ENCODE peak calls at places on chromosomes 12 and 14, in nine cellular contexts. One of them, this sample, is unnamed.

GRCh38 chr14:105913221-105913620 is 386.8 kb downstream of the TMEM121 start:
- DNase-seq in CD4-positive, CD25-positive, alpha-beta regulatory T cell: no peak
- DNase-seq in A549: no peak
- DNase-seq in mesendoderm: no peak
- DNase-seq in Right ventricle myocardium superior: peak; percentile 12
- DNase-seq in SK-N-SH: no peak
- DNase-seq in GM04503: no peak
- DNase-seq in ELF-1: no peak
- DNase-seq in HepG2: no peak
- DNase-seq in this sample: no peak

GRCh38 chr12:90978117-90978770 is 23.3 kb upstream of the CCER1 start:
- DNase-seq in CD4-positive, CD25-positive, alpha-beta regulatory T cell: no peak
- DNase-seq in A549: peak; percentile 28
- DNase-seq in mesendoderm: peak; percentile 79
- DNase-seq in Right ventricle myocardium superior: no peak
- DNase-seq in SK-N-SH: peak; percentile 32
- DNase-seq in GM04503: peak; percentile 53
- DNase-seq in ELF-1: peak; percentile 75
- DNase-seq in HepG2: peak; percentile 16
- DNase-seq in this sample: peak; percentile 65

GRCh38 chr14:77313374-77313773 is 7.3 kb downstream of the POMT2 start:
- DNase-seq in CD4-positive, CD25-positive, alpha-beta regulatory T cell: no peak
- DNase-seq in A549: no peak
- DNase-seq in mesendoderm: peak; percentile 86
- DNase-seq in Right ventricle myocardium superior: no peak
- DNase-seq in SK-N-SH: no peak
- DNase-seq in GM04503: no peak
- DNase-seq in ELF-1: no peak
- DNase-seq in HepG2: no peak
- DNase-seq in this sample: peak; percentile 40

GRCh38 chr14:101827286-101827685 is 65.8 kb downstream of the PPP2R5C start:
- DNase-seq in CD4-positive, CD25-positive, alpha-beta regulatory T cell: no peak
- DNase-seq in A549: no peak
- DNase-seq in mesendoderm: no peak
- DNase-seq in Right ventricle myocardium superior: no peak
- DNase-seq in SK-N-SH: no peak
- DNase-seq in GM04503: no peak
- DNase-seq in ELF-1: no peak
- DNase-seq in HepG2: no peak
- DNase-seq in this sample: no peak

GRCh38 chr14:69644814-69645213 is 33.4 kb downstream of the SUSD6 start:
- DNase-seq in CD4-positive, CD25-positive, alpha-beta regulatory T cell: no peak
- DNase-seq in A549: no peak
- DNase-seq in mesendoderm: no peak
- DNase-seq in Right ventricle myocardium superior: no peak
- DNase-seq in SK-N-SH: no peak
- DNase-seq in GM04503: no peak
- DNase-seq in ELF-1: no peak
- DNase-seq in HepG2: no peak
- DNase-seq in this sample: no peak

GRCh38 chr12:108843187-108843586 is 14.2 kb downstream of the SSH1 start:
- DNase-seq in CD4-positive, CD25-positive, alpha-beta regulatory T cell: no peak
- DNase-seq in A549: no peak
- DNase-seq in mesendoderm: no peak
- DNase-seq in Right ventricle myocardium superior: no peak
- DNase-seq in SK-N-SH: no peak
- DNase-seq in GM04503: no peak
- DNase-seq in ELF-1: no peak
- DNase-seq in HepG2: no peak
- DNase-seq in this sample: no peak

GRCh38 chr12:113980537-113981337 is 14.6 kb upstream of the RBM19 start:
- DNase-seq in CD4-positive, CD25-positive, alpha-beta regulatory T cell: no peak
- DNase-seq in A549: peak; percentile 36
- DNase-seq in mesendoderm: peak; percentile 79
- DNase-seq in Right ventricle myocardium superior: no peak
- DNase-seq in SK-N-SH: peak; percentile 57
- DNase-seq in GM04503: no peak
- DNase-seq in ELF-1: peak; percentile 32
- DNase-seq in HepG2: peak; percentile 47
- DNase-seq in this sample: peak; percentile 27

GRCh38 chr12:48978291-48978740 is at the start of gene WNT1:
- DNase-seq in CD4-positive, CD25-positive, alpha-beta regulatory T cell: no peak
- DNase-seq in A549: no peak
- DNase-seq in mesendoderm: no peak
- DNase-seq in Right ventricle myocardium superior: no peak
- DNase-seq in SK-N-SH: peak; percentile 68
- DNase-seq in GM04503: no peak
- DNase-seq in ELF-1: peak; percentile 34
- DNase-seq in HepG2: no peak
- DNase-seq in this sample: no peak

GRCh38 chr12:59780605-59781135 is 184.8 kb downstream of the SLC16A7 start:
- DNase-seq in CD4-positive, CD25-positive, alpha-beta regulatory T cell: no peak
- DNase-seq in A549: no peak
- DNase-seq in mesendoderm: peak; percentile 76
- DNase-seq in Right ventricle myocardium superior: no peak
- DNase-seq in SK-N-SH: no peak
- DNase-seq in GM04503: no peak
- DNase-seq in ELF-1: peak; percentile 37
- DNase-seq in HepG2: peak; percentile 7
- DNase-seq in this sample: peak; percentile 23

GRCh38 chr12:3251067-3251466 is 173.9 kb downstream of the TSPAN9 start:
- DNase-seq in CD4-positive, CD25-positive, alpha-beta regulatory T cell: no peak
- DNase-seq in A549: no peak
- DNase-seq in mesendoderm: no peak
- DNase-seq in Right ventricle myocardium superior: no peak
- DNase-seq in SK-N-SH: no peak
- DNase-seq in GM04503: no peak
- DNase-seq in ELF-1: no peak
- DNase-seq in HepG2: no peak
- DNase-seq in this sample: no peak

GRCh38 chr14:63134801-63135200 is 69.4 kb upstream of the RHOJ start:
- DNase-seq in CD4-positive, CD25-positive, alpha-beta regulatory T cell: no peak
- DNase-seq in A549: no peak
- DNase-seq in mesendoderm: peak; percentile 52
- DNase-seq in Right ventricle myocardium superior: no peak
- DNase-seq in SK-N-SH: peak; percentile 30
- DNase-seq in GM04503: no peak
- DNase-seq in ELF-1: no peak
- DNase-seq in HepG2: no peak
- DNase-seq in this sample: no peak

GRCh38 chr14:100784523-100785337 is 41.2 kb upstream of the MEG3 start:
- DNase-seq in CD4-positive, CD25-positive, alpha-beta regulatory T cell: no peak
- DNase-seq in A549: no peak
- DNase-seq in mesendoderm: no peak
- DNase-seq in Right ventricle myocardium superior: no peak
- DNase-seq in SK-N-SH: no peak
- DNase-seq in GM04503: no peak
- DNase-seq in ELF-1: no peak
- DNase-seq in HepG2: no peak
- DNase-seq in this sample: no peak

GRCh38 chr12:100668939-100669536 is 95.6 kb downstream of the GAS2L3 start:
- DNase-seq in CD4-positive, CD25-positive, alpha-beta regulatory T cell: peak; percentile 2
- DNase-seq in A549: peak; percentile 79
- DNase-seq in mesendoderm: peak; percentile 82
- DNase-seq in Right ventricle myocardium superior: peak; percentile 75
- DNase-seq in SK-N-SH: peak; percentile 74
- DNase-seq in GM04503: no peak
- DNase-seq in ELF-1: peak; percentile 86
- DNase-seq in HepG2: peak; percentile 66
- DNase-seq in this sample: peak; percentile 70

GRCh38 chr12:42332301-42332894 is 6.4 kb downstream of the PPHLN1 start:
- DNase-seq in CD4-positive, CD25-positive, alpha-beta regulatory T cell: peak; percentile 51
- DNase-seq in A549: peak; percentile 47
- DNase-seq in mesendoderm: peak; percentile 12
- DNase-seq in Right ventricle myocardium superior: no peak
- DNase-seq in SK-N-SH: peak; percentile 56
- DNase-seq in GM04503: peak; percentile 7
- DNase-seq in ELF-1: no peak
- DNase-seq in HepG2: peak; percentile 34
- DNase-seq in this sample: peak; percentile 59

GRCh38 chr12:22562187-22563028 is 18.1 kb upstream of the C2CD5 start:
- DNase-seq in CD4-positive, CD25-positive, alpha-beta regulatory T cell: no peak
- DNase-seq in A549: no peak
- DNase-seq in mesendoderm: peak; percentile 9
- DNase-seq in Right ventricle myocardium superior: no peak
- DNase-seq in SK-N-SH: no peak
- DNase-seq in GM04503: no peak
- DNase-seq in ELF-1: no peak
- DNase-seq in HepG2: no peak
- DNase-seq in this sample: peak; percentile 19

GRCh38 chr14:103718572-103718971 is 3.0 kb downstream of the ZFYVE21 start:
- DNase-seq in CD4-positive, CD25-positive, alpha-beta regulatory T cell: no peak
- DNase-seq in A549: no peak
- DNase-seq in mesendoderm: no peak
- DNase-seq in Right ventricle myocardium superior: no peak
- DNase-seq in SK-N-SH: no peak
- DNase-seq in GM04503: no peak
- DNase-seq in ELF-1: peak; percentile 29
- DNase-seq in HepG2: no peak
- DNase-seq in this sample: no peak

GRCh38 chr12:100450726-100451125 is 22.9 kb upstream of the NR1H4 start:
- DNase-seq in CD4-positive, CD25-positive, alpha-beta regulatory T cell: no peak
- DNase-seq in A549: no peak
- DNase-seq in mesendoderm: no peak
- DNase-seq in Right ventricle myocardium superior: no peak
- DNase-seq in SK-N-SH: no peak
- DNase-seq in GM04503: no peak
- DNase-seq in ELF-1: no peak
- DNase-seq in HepG2: no peak
- DNase-seq in this sample: no peak

GRCh38 chr14:64266206-64266605 is 28.0 kb downstream of the ESR2 start:
- DNase-seq in CD4-positive, CD25-positive, alpha-beta regulatory T cell: peak; percentile 2
- DNase-seq in A549: no peak
- DNase-seq in mesendoderm: no peak
- DNase-seq in Right ventricle myocardium superior: no peak
- DNase-seq in SK-N-SH: no peak
- DNase-seq in GM04503: no peak
- DNase-seq in ELF-1: no peak
- DNase-seq in HepG2: no peak
- DNase-seq in this sample: peak; percentile 38

GRCh38 chr12:127559349-127560040 is 707.5 kb upstream of the TMEM132C start:
- DNase-seq in CD4-positive, CD25-positive, alpha-beta regulatory T cell: peak; percentile 46
- DNase-seq in A549: no peak
- DNase-seq in mesendoderm: peak; percentile 78
- DNase-seq in Right ventricle myocardium superior: peak; percentile 51
- DNase-seq in SK-N-SH: peak; percentile 16
- DNase-seq in GM04503: peak; percentile 92
- DNase-seq in ELF-1: peak; percentile 57
- DNase-seq in HepG2: no peak
- DNase-seq in this sample: peak; percentile 94

GRCh38 chr12:122891661-122892525 is 4.0 kb downstream of the VPS37B start:
- DNase-seq in CD4-positive, CD25-positive, alpha-beta regulatory T cell: no peak
- DNase-seq in A549: no peak
- DNase-seq in mesendoderm: peak; percentile 67
- DNase-seq in Right ventricle myocardium superior: no peak
- DNase-seq in SK-N-SH: no peak
- DNase-seq in GM04503: no peak
- DNase-seq in ELF-1: peak; percentile 69
- DNase-seq in HepG2: no peak
- DNase-seq in this sample: peak; percentile 48

GRCh38 chr14:99028521-99028920 is 243.5 kb downstream of the BCL11B start:
- DNase-seq in CD4-positive, CD25-positive, alpha-beta regulatory T cell: no peak
- DNase-seq in A549: no peak
- DNase-seq in mesendoderm: no peak
- DNase-seq in Right ventricle myocardium superior: no peak
- DNase-seq in SK-N-SH: no peak
- DNase-seq in GM04503: no peak
- DNase-seq in ELF-1: no peak
- DNase-seq in HepG2: no peak
- DNase-seq in this sample: no peak

GRCh38 chr12:104877107-104877705 is 80.9 kb downstream of the SLC41A2 start:
- DNase-seq in CD4-positive, CD25-positive, alpha-beta regulatory T cell: peak; percentile 53
- DNase-seq in A549: peak; percentile 13
- DNase-seq in mesendoderm: peak; percentile 8
- DNase-seq in Right ventricle myocardium superior: peak; percentile 51
- DNase-seq in SK-N-SH: peak; percentile 51
- DNase-seq in GM04503: no peak
- DNase-seq in ELF-1: no peak
- DNase-seq in HepG2: no peak
- DNase-seq in this sample: no peak

GRCh38 chr14:76955575-76956252 is 72.8 kb downstream of the IRF2BPL start:
- DNase-seq in CD4-positive, CD25-positive, alpha-beta regulatory T cell: peak; percentile 76
- DNase-seq in A549: no peak
- DNase-seq in mesendoderm: peak; percentile 78
- DNase-seq in Right ventricle myocardium superior: peak; percentile 54
- DNase-seq in SK-N-SH: no peak
- DNase-seq in GM04503: no peak
- DNase-seq in ELF-1: peak; percentile 72
- DNase-seq in HepG2: peak; percentile 59
- DNase-seq in this sample: peak; percentile 27

GRCh38 chr14:99425272-99425681 is 55.4 kb downstream of the SETD3 start:
- DNase-seq in CD4-positive, CD25-positive, alpha-beta regulatory T cell: no peak
- DNase-seq in A549: no peak
- DNase-seq in mesendoderm: no peak
- DNase-seq in Right ventricle myocardium superior: no peak
- DNase-seq in SK-N-SH: no peak
- DNase-seq in GM04503: no peak
- DNase-seq in ELF-1: no peak
- DNase-seq in HepG2: no peak
- DNase-seq in this sample: no peak

GRCh38 chr12:110349521-110350151 is 53.9 kb downstream of the ANAPC7 start:
- DNase-seq in CD4-positive, CD25-positive, alpha-beta regulatory T cell: peak; percentile 41
- DNase-seq in A549: no peak
- DNase-seq in mesendoderm: no peak
- DNase-seq in Right ventricle myocardium superior: no peak
- DNase-seq in SK-N-SH: no peak
- DNase-seq in GM04503: no peak
- DNase-seq in ELF-1: no peak
- DNase-seq in HepG2: no peak
- DNase-seq in this sample: no peak

GRCh38 chr14:72549026-72549425 is 344.9 kb downstream of the DPF3 start:
- DNase-seq in CD4-positive, CD25-positive, alpha-beta regulatory T cell: no peak
- DNase-seq in A549: no peak
- DNase-seq in mesendoderm: no peak
- DNase-seq in Right ventricle myocardium superior: no peak
- DNase-seq in SK-N-SH: no peak
- DNase-seq in GM04503: no peak
- DNase-seq in ELF-1: no peak
- DNase-seq in HepG2: no peak
- DNase-seq in this sample: no peak

GRCh38 chr14:85619866-85620265 is 89.9 kb downstream of the FLRT2 start:
- DNase-seq in CD4-positive, CD25-positive, alpha-beta regulatory T cell: no peak
- DNase-seq in A549: no peak
- DNase-seq in mesendoderm: peak; percentile 76
- DNase-seq in Right ventricle myocardium superior: no peak
- DNase-seq in SK-N-SH: no peak
- DNase-seq in GM04503: no peak
- DNase-seq in ELF-1: no peak
- DNase-seq in HepG2: no peak
- DNase-seq in this sample: no peak

This sample was measured in MM.1S.